ENCODE peak calls at places on chromosomes 2 and 18, in eight cellular contexts. Z, F, X, O, L, D, C and R are unnamed samples.

GRCh38 chr2:163733301-163733938 is 2.4 kb downstream of the FIGN start:
- DNase-seq in Z (no peak), F (no peak), X (no peak), O (no peak), L (no peak), D (peak; percentile 6), C (peak; percentile 51), R (no peak)

GRCh38 chr2:38116762-38117161 is 40.8 kb upstream of the CYP1B1 start:
- DNase-seq in Z (no peak), F (no peak), X (no peak), O (no peak), L (no peak), D (peak; percentile 54), C (no peak), R (no peak)

GRCh38 chr2:135633582-135633981 is 102.3 kb downstream of the R3HDM1 start:
- DNase-seq in Z (no peak), F (no peak), X (no peak), O (no peak), L (no peak), D (no peak), C (no peak), R (no peak)

GRCh38 chr2:225399509-225399908 is at the start of gene NYAP2:
- DNase-seq in Z (no peak), F (no peak), X (no peak), O (no peak), L (no peak), D (no peak), C (no peak), R (no peak)

GRCh38 chr2:98775146-98775988 is 44.4 kb upstream of the MGAT4A start:
- DNase-seq in Z (no peak), F (no peak), X (peak; percentile 66), O (no peak), L (no peak), D (no peak), C (no peak), R (no peak)

GRCh38 chr2:19119326-19120001 is 239.0 kb downstream of the OSR1 start:
- DNase-seq in Z (no peak), F (no peak), X (no peak), O (no peak), L (no peak), D (no peak), C (no peak), R (no peak)

GRCh38 chr2:109052922-109053321 is 63.9 kb upstream of the EDAR start:
- DNase-seq in Z (peak; percentile 30), F (no peak), X (no peak), O (no peak), L (no peak), D (no peak), C (no peak), R (no peak)

GRCh38 chr2:44906972-44907371 is 34.5 kb upstream of the SIX3 start:
- DNase-seq in Z (no peak), F (no peak), X (no peak), O (no peak), L (no peak), D (no peak), C (no peak), R (no peak)

GRCh38 chr2:233476083-233476410 is 90.5 kb downstream of the USP40 start:
- DNase-seq in Z (peak; percentile 20), F (peak; percentile 8), X (no peak), O (no peak), L (no peak), D (no peak), C (no peak), R (no peak)

GRCh38 chr18:76232813-76233212 is 262.2 kb downstream of the ZNF516 start:
- DNase-seq in Z (no peak), F (no peak), X (no peak), O (no peak), L (no peak), D (no peak), C (no peak), R (no peak)

GRCh38 chr2:156215656-156216055 is 116.9 kb downstream of the NR4A2 start:
- DNase-seq in Z (no peak), F (no peak), X (no peak), O (no peak), L (no peak), D (no peak), C (no peak), R (no peak)

GRCh38 chr2:173740639-173741038 is 224.5 kb downstream of the SP3 start:
- DNase-seq in Z (no peak), F (no peak), X (no peak), O (no peak), L (no peak), D (no peak), C (no peak), R (no peak)

GRCh38 chr18:55850904-55851303 is 262.9 kb upstream of the TCF4 start:
- DNase-seq in Z (no peak), F (no peak), X (no peak), O (no peak), L (no peak), D (no peak), C (no peak), R (no peak)

GRCh38 chr2:19361325-19361990 is 3.0 kb upstream of the OSR1 start:
- DNase-seq in Z (no peak), F (no peak), X (no peak), O (peak; percentile 80), L (peak; percentile 29), D (no peak), C (peak; percentile 58), R (peak; percentile 67)

GRCh38 chr18:13447621-13448020 is 229.1 kb downstream of the LDLRAD4 start:
- DNase-seq in Z (no peak), F (no peak), X (no peak), O (peak; percentile 65), L (no peak), D (peak; percentile 48), C (no peak), R (no peak)

GRCh38 chr2:162244559-162245031 is 1.4 kb upstream of the FAP start:
- DNase-seq in Z (no peak), F (no peak), X (peak; percentile 68), O (no peak), L (no peak), D (peak; percentile 93), C (peak; percentile 22), R (no peak)

GRCh38 chr2:117958186-117958585 is 55.7 kb downstream of the CCDC93 start:
- DNase-seq in Z (no peak), F (no peak), X (no peak), O (no peak), L (no peak), D (peak; percentile 69), C (no peak), R (no peak)

GRCh38 chr2:190993292-190993643 is 20.7 kb downstream of the STAT1 start:
- DNase-seq in Z (no peak), F (no peak), X (no peak), O (no peak), L (no peak), D (no peak), C (no peak), R (no peak)

GRCh38 chr2:189580267-189580661 is 322 bp downstream of the SLC40A1 start:
- DNase-seq in Z (peak; percentile 61), F (no peak), X (peak; percentile 31), O (peak; percentile 84), L (no peak), D (no peak), C (peak; percentile 38), R (peak; percentile 42)

GRCh38 chr2:117828870-117829269 is 14.4 kb downstream of the DDX18 start:
- DNase-seq in Z (no peak), F (no peak), X (no peak), O (no peak), L (no peak), D (no peak), C (no peak), R (no peak)

GRCh38 chr2:32926708-32927084 is 20.1 kb upstream of the LTBP1 start:
- DNase-seq in Z (no peak), F (no peak), X (no peak), O (peak; percentile 61), L (no peak), D (peak; percentile 93), C (no peak), R (no peak)

GRCh38 chr2:239192456-239192855 is 208.4 kb downstream of the HDAC4 start:
- DNase-seq in Z (peak; percentile 39), F (no peak), X (peak; percentile 11), O (peak; percentile 32), L (no peak), D (no peak), C (no peak), R (no peak)

DNA sequence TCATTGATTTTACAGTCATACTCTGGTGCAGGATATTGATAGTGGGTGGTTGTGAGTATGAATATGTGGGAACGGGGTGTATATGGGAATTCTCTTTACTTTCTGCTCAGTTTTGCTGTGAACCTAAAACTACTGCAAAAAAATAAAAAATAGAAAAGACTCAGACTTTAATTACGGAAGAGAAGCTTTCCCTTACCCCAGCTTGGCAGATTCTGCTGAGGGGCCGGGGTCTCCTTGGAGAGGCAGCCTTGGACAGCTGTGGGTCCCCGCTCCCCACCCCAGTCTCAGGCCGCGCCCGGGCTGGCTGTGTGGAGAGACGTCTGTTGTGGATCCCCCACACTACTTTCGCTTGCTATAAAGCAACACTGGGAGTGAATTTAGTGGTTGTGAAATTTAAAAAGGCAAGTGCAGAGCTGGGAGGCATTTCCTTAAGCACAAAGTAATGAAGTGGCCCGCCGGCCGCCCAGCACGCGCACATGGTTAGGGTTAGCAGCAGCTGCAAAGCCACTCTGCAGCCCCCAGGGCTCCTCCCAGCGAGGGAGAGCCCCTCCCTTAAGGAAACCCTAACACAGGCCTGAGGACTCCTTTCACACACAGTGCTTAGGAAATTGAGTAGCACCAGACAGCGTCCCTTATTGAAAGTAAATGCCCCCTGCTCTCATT is 102.4 kb downstream of the DDX1 start:
- DNase-seq in Z (no peak), F (no peak), X (no peak), O (no peak), L (no peak), D (no peak), C (no peak), R (peak; percentile 61)
- H3K4me3 ChIP-seq in Z (no peak overlapping the region), F (no peak overlapping the region), X (no peak overlapping the region), O (no peak overlapping the region), L (no peak overlapping the region), D (no peak overlapping the region), C (no peak overlapping the region), R (no peak overlapping the region)

DNA sequence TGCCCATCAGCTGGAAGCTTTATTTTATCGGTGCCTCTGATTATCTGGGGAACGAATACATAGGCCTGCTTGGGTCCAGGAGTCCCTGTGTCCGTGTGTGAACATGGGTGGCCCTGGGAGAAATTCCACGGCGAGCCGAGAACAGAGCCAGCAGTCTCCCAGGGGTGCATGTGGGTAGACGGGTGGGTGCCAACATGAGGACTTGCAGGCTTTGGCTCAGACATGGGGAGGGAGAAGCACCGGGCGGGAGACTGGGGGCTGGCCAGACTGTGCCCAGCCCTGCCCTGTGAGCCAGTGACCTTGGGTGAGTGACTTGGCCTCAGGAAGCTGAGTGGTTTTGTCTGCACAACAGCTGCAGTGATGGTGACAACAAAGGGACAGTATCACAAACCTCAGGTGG is 44.2 kb upstream of the SALL3 start:
- DNase-seq in Z (peak; percentile 33), F (no peak), X (no peak), O (no peak), L (no peak), D (no peak), C (no peak), R (no peak)
- H3K36me3 ChIP-seq in Z (no peaks in the 10 kb centered on the region), F (no peaks in the 10 kb centered on the region), X (no peaks in the 10 kb centered on the region), O (no peaks in the 10 kb centered on the region), L (no peaks in the 10 kb centered on the region), D (no peaks in the 10 kb centered on the region), C (no peaks in the 10 kb centered on the region), R (no peaks in the 10 kb centered on the region)

GRCh38 chr2:10579441-10580169 is 110.2 kb downstream of the NOL10 start:
- DNase-seq in Z (no peak), F (no peak), X (no peak), O (no peak), L (no peak), D (no peak), C (no peak), R (no peak)
- H3K27me3 ChIP-seq in Z (no peaks in the 10 kb centered on the region), F (no peaks in the 10 kb centered on the region), X (no peaks in the 10 kb centered on the region), O (no peaks in the 10 kb centered on the region), L (no peaks in the 10 kb centered on the region), D (no peaks in the 10 kb centered on the region), C (no peaks in the 10 kb centered on the region), R (no peaks in the 10 kb centered on the region)

GRCh38 chr18:35030234-35030989 is 10.8 kb upstream of the MAPRE2 start:
- DNase-seq in Z (no peak), F (no peak), X (no peak), O (no peak), L (no peak), D (no peak), C (no peak), R (no peak)
- H3K4me3 ChIP-seq in Z (peak overlapping the region; percentile 31), F (peak overlapping the region; percentile 52), X (no peak overlapping the region), O (no peak overlapping the region), L (peak overlapping the region; percentile 65), D (no peak overlapping the region), C (no peak overlapping the region), R (no peak overlapping the region)